ENCODE peak calls at places on chromosomes 3 and 15, in five cellular contexts. Y is stomach, Q is fibroblast of lung, R is hepatocyte, N is heart right ventricle. B is an unnamed sample.

GRCh38 chr3:180980612-180981011 is 8.9 kb downstream of the DNAJC19 start:
- DNase-seq in Y (no peak), Q (peak), N (no peak), R (no peak), B (no peak)

GRCh38 chr15:88323468-88323867 is 66.9 kb upstream of the NTRK3 start:
- DNase-seq in N (no peak), R (no peak), Y (no peak), Q (no peak), B (no peak)

GRCh38 chr15:51884517-51885236 is 55.2 kb downstream of the TMOD3 start:
- DNase-seq in R (no peak), Q (no peak), Y (no peak), N (no peak), B (no peak)

GRCh38 chr3:126852536-126852935 is 130.4 kb upstream of the PLXNA1 start:
- DNase-seq in R (no peak), Y (no peak), Q (no peak), N (no peak), B (no peak)

GRCh38 chr15:68815598-68815997 is 5.1 kb downstream of the ANP32A start:
- DNase-seq in Y (no peak), N (no peak), R (no peak), Q (peak), B (no peak)

GRCh38 chr3:157589168-157589567 is 86.0 kb upstream of the VEPH1 start:
- DNase-seq in Q (peak), N (no peak), R (no peak), Y (no peak), B (no peak)

GRCh38 chr3:88433572-88433971 is 283.8 kb downstream of the C3orf38 start:
- DNase-seq in N (peak), R (no peak), Y (no peak), Q (no peak), B (peak)

GRCh38 chr3:149487598-149488197 is 13.2 kb downstream of the TM4SF4 start:
- DNase-seq in Q (no peak), N (no peak), R (no peak), Y (no peak), B (no peak)

GRCh38 chr3:11510001-11510760 is 133.5 kb downstream of the VGLL4 start:
- DNase-seq in Q (no peak), R (no peak), Y (no peak), N (peak), B (no peak)

GRCh38 chr15:66841953-66842681 is 140.1 kb downstream of the SMAD6 start:
- DNase-seq in R (peak), N (peak), Y (peak), Q (peak), B (no peak)

GRCh38 chr15:45391746-45392711 is 13.7 kb upstream of the GATM start:
- DNase-seq in Y (no peak), R (no peak), N (no peak), Q (no peak), B (no peak)

GRCh38 chr3:161508852-161509477 is 12.4 kb downstream of the OTOL1 start:
- DNase-seq in Q (peak), Y (no peak), R (no peak), N (no peak), B (no peak)

GRCh38 chr3:184126006-184126405 is 9.2 kb upstream of the EIF2B5 start:
- DNase-seq in Y (no peak), N (no peak), R (no peak), Q (no peak), B (no peak)

GRCh38 chr3:141684758-141685157 is 53.3 kb upstream of the RNF7 start:
- DNase-seq in Y (no peak), Q (no peak), R (no peak), N (no peak), B (no peak)

GRCh38 chr3:54988302-54989022 is 60.6 kb upstream of the LRTM1 start:
- DNase-seq in R (peak), N (peak), Y (no peak), Q (peak), B (no peak)

GRCh38 chr3:146326875-146327543 is 76.1 kb upstream of the PLSCR4 start:
- DNase-seq in R (peak), Q (peak), Y (peak), N (peak), B (no peak)

GRCh38 chr3:4948395-4948794 is 30.8 kb upstream of the BHLHE40 start:
- DNase-seq in R (no peak), N (no peak), Q (no peak), Y (no peak), B (no peak)

GRCh38 chr3:33117461-33117860 is 3.6 kb downstream of the CRTAP start:
- DNase-seq in Q (no peak), R (no peak), N (no peak), Y (no peak), B (no peak)

DNA sequence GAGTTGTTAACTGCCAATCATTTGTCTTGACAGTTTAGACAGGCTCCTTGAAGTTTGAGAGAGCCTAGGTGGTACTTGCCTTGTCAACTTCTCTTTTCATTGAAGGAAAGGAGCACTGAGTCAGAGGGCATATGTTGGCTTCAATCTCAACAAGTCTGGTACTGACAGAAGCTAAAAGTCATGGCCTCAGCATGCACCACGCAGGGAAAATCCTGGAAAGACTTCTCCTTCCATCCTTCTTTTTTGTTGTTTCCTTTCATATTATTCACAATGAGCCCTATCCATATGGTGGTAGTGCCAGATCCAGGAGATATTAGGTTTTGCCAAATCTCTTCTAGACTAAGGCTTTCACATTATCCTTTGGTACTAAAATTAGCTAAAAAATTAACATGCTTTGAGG is 1272.5 kb downstream of the ROBO1 start:
- DNase-seq in R (no peak), Y (no peak), N (no peak), Q (no peak), B (no peak)
- TF ChIP-seq CTCF in R (no peak), Y (no peak), N (no peak), Q (no peak), B (no peak)

GRCh38 chr15:71575474-71576045 is 234.8 kb upstream of the NR2E3 start:
- DNase-seq in R (no peak), Y (no peak), Q (peak), N (no peak), B (no peak)

GRCh38 chr15:71571641-71572040 is 238.7 kb upstream of the NR2E3 start:
- DNase-seq in N (no peak), R (no peak), Q (no peak), Y (no peak), B (no peak)

GRCh38 chr15:71570736-71571135 is 239.6 kb upstream of the NR2E3 start:
- DNase-seq in N (no peak), R (no peak), Y (no peak), Q (no peak), B (no peak)

GRCh38 chr15:71573599-71573998 is 236.8 kb upstream of the NR2E3 start:
- DNase-seq in N (no peak), R (no peak), Q (no peak), Y (no peak), B (no peak)

GRCh38 chr15:71572452-71573053 is 237.8 kb upstream of the NR2E3 start:
- DNase-seq in Y (peak), R (no peak), N (no peak), Q (peak), B (no peak)
- TF ChIP-seq CTCF in Y (peak), R (no peak), N (peak), Q (peak), B (no peak)

GRCh38 chr3:47243748-47244147 is 38.9 kb downstream of the KIF9 start:
- DNase-seq in N (no peak), R (no peak), Y (no peak), Q (no peak), B (no peak)
- TF ChIP-seq CTCF in N (no peak), R (no peak), Y (no peak), Q (no peak), B (no peak)

DNA sequence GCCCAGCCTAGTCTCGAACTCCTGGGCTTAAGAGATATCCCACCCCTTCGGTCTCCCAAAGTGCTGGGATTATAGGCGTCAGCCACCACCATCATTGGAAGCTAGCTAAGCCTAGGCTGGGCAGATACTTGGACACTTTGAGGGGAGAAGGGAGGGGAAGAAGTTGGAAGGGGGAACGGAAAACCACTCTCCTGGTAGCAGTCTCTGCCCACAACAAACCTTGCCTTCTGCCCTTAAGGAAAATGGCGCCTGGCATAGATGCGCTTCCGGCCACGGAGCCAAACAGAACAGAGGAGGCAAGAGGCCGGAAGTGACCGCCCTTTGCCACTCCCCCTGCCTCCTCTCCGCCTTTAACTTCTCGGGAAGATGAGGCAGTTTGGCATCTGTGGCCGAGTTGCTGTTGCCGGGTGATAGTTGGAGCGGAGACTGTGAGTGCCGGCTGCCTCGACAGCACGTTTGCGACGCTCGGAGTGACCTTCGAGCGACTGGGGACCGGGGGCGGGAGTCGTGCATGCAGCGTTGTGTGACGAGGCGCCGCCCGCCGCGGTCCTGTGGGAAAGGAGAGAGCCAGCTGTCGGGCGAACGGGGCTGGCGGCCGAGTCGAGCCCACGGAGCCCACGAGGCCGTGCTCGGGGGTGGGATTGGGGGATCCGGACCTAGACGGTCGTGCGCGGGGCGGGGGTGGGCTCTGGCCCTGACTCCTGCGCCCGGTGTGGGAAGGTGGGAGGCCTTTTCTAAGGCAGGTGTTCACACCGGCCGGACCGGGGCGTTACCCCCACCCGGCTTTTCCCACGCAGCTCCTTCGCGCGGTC is at the start of gene MFN1:
- DNase-seq in Y (peak), Q (peak), N (peak), R (peak), B (peak)
- TF ChIP-seq CTCF in Y (no peak), Q (no peak), N (no peak), R (no peak), B (peak)

GRCh38 chr3:50562866-50563265 is 4.7 kb downstream of the C3orf18 start:
- DNase-seq in R (no peak), Y (no peak), Q (no peak), N (no peak), B (no peak)
- TF ChIP-seq CTCF in R (no peak), Y (no peak), Q (no peak), N (no peak), B (no peak)

DNA sequence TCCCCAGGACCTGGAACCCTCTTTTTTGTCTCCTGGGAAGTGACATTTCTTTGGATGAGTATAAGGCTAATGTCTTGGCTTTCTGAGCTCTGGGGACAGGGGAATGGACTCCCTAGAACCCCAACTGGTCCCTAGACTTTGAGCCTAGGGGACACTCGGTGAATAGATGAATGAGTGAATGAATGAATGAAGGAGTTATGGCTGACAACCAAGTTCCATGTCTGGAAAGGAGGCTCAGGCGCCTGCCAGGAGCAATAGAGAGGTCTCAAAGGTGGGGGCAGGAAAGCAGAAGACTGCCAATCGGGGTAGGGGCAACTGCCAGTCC is 712 bp upstream of the PRKCD start:
- DNase-seq in N (no peak), Q (no peak), Y (no peak), R (no peak), B (no peak)
- TF ChIP-seq CTCF in N (no peak), Q (no peak), Y (no peak), R (no peak), B (no peak)

DNA sequence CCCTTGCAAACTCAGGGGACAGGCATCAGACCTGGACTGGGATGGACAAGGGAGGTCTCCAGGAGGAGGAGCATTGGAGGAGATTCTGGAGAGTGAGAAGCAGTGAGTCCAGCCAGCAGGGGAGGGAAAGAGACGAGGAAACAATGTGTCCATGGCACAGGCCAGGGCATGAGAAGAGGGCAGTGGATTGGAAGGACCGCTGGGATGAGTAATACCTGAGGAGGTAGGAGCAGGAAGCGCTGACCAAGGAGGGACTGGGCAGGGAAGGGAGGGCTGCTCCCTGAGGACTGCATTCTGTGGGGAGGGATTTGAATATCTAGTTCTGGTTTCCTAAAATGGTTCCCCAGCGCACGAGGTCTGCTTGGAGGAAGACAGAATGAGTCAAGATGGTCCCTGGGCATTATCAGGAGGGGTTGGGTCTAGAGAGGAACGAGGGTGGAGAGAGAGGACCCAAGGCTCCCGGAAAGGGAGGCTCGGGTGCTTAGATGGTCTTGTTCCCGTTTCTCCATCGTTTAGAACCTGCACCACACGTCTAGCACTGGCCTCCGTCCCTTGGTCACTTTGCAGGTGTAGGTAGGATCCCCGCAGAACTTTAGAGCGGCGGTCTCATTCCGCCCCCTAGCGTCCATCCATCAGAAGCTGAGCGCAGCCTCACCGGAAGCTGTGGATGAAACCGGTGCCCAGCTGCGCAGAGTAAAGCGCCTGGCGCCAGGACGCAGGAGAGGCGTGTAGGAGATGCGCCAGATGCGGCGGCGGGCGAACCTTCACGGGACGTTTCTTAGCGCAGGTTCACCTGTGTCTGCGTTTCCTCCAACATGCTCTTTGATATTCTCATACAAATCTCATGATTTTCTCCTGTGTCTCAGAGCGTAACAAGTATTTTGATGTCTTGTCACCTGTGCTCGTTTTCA is 190.7 kb upstream of the NDN start:
- DNase-seq in N (peak), Q (peak), R (peak), Y (peak), B (no peak)
- TF ChIP-seq CTCF in N (peak), Q (peak), R (peak), Y (peak), B (peak)

DNA sequence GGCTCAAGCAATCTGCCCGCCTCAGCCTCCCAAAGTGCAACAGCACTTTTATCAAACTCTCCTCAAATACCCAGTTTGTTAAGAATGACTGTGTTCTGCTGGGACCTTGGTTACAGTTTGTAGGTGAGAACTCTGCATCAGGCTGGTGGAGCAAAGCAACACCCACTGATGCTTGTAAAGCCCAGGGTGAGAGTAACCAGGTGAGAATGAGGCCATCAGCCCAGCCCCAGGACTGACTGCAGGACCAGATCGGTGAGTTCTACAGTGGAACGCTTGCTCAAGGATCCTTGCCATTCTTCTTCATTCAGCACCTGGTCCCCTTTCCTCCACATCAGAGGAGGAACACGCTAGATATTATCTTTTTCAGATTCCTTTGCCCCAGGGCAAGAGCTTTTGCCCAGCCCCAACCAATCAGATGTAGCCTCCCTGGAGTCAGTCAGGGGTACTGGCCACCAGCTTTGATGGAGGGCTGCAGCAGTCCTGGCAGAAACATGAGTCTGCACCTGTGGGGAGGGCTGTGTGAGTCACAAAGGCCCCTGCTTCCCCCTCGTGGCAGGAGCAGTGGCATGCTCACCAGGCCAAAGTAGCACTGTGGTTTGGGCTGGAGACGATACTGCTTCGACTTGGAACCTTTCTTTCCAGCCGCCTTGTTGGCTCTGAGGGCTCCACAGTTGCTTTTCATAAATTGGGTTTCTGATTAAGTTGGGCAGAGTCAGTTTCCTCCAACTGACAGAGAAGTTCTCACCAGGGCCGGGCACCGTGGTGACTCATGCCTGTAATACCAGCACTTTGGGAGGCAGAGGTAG is 3.5 kb upstream of the SHISA5 start:
- DNase-seq in Y (peak), R (peak), N (peak), Q (peak), B (no peak)
- TF ChIP-seq CTCF in Y (peak), R (peak), N (peak), Q (peak), B (peak)

B was measured in dorsolateral prefrontal cortex.